ENCODE peak calls at places on chromosome 1, in six cellular contexts. P is H9, R is neuronal stem cell, C is mesendoderm, D is mesenchymal stem cell, Y is H1. L is an unnamed sample.

GRCh38 chr1:58487002-58487401 is 59.5 kb downstream of the OMA1 start:
- DNase-seq in P (no peak), R (no peak), C (no peak), D (no peak), Y (no peak), L (no peak)

GRCh38 chr1:235073968-235074334 is 54.7 kb downstream of the TOMM20 start:
- DNase-seq in P (no peak), R (no peak), C (no peak), D (no peak), Y (no peak), L (no peak)

GRCh38 chr1:164617607-164618564 is 58.9 kb downstream of the PBX1 start:
- DNase-seq in P (peak; percentile 62), R (no peak), C (peak; percentile 83), D (peak; percentile 41), Y (peak; percentile 21), L (peak; percentile 42)

GRCh38 chr1:70084314-70084915 is 121.0 kb downstream of the LRRC40 start:
- DNase-seq in P (no peak), R (no peak), C (no peak), D (no peak), Y (no peak), L (peak; percentile 41)

GRCh38 chr1:205237526-205238484 is 10.1 kb downstream of the TMCC2 start:
- DNase-seq in P (no peak), R (no peak), C (no peak), D (no peak), Y (no peak), L (no peak)

GRCh38 chr1:28195780-28196179 is 19.3 kb upstream of the PTAFR start:
- DNase-seq in P (no peak), R (no peak), C (no peak), D (no peak), Y (no peak), L (no peak)

GRCh38 chr1:53593758-53594380 is 134.7 kb downstream of the DMRTB1 start:
- DNase-seq in P (peak; percentile 94), R (peak; percentile 55), C (peak; percentile 80), D (peak; percentile 32), Y (peak; percentile 74), L (no peak)

GRCh38 chr1:202624781-202625108 is 85.5 kb downstream of the SYT2 start:
- DNase-seq in P (no peak), R (no peak), C (peak; percentile 39), D (peak; percentile 22), Y (no peak), L (peak; percentile 10)

GRCh38 chr1:39398278-39399010 is 93.0 kb upstream of the BMP8A start:
- DNase-seq in P (peak; percentile 43), R (no peak), C (peak; percentile 99), D (peak; percentile 99), Y (no peak), L (peak; percentile 98)

GRCh38 chr1:21334214-21335087 is 44.2 kb upstream of the ECE1 start:
- DNase-seq in P (peak; percentile 82), R (no peak), C (peak; percentile 84), D (peak; percentile 99), Y (no peak), L (peak; percentile 86)

GRCh38 chr1:1120866-1121563 is 5.1 kb upstream of the C1orf159 start:
- DNase-seq in P (no peak), R (no peak), C (no peak), D (no peak), Y (no peak), L (no peak)

GRCh38 chr1:167229719-167230385 is 9.2 kb downstream of the POU2F1 start:
- DNase-seq in P (no peak), R (no peak), C (no peak), D (no peak), Y (no peak), L (no peak)

GRCh38 chr1:22819391-22819790 is 108.8 kb downstream of the EPHB2 start:
- DNase-seq in P (no peak), R (no peak), C (no peak), D (no peak), Y (no peak), L (no peak)

GRCh38 chr1:6028042-6028895 is 17.4 kb upstream of the KCNAB2 start:
- DNase-seq in P (no peak), R (no peak), C (no peak), D (no peak), Y (no peak), L (peak; percentile 11)

GRCh38 chr1:175784826-175785225 is 41.4 kb upstream of the TNR start:
- DNase-seq in P (peak; percentile 51), R (no peak), C (no peak), D (no peak), Y (no peak), L (no peak)

GRCh38 chr1:243286409-243287127 is 30.7 kb downstream of the SDCCAG8 start:
- DNase-seq in P (no peak), R (no peak), C (no peak), D (peak; percentile 54), Y (no peak), L (peak; percentile 63)

GRCh38 chr1:207897188-207897587 is 13.7 kb downstream of the CD34 start:
- DNase-seq in P (no peak), R (no peak), C (no peak), D (peak; percentile 14), Y (no peak), L (no peak)

GRCh38 chr1:39184354-39184818 is 20.1 kb upstream of the MACF1 start:
- DNase-seq in P (no peak), R (no peak), C (no peak), D (no peak), Y (no peak), L (no peak)

GRCh38 chr1:2645143-2645542 is 12.3 kb upstream of the MMEL1 start:
- DNase-seq in P (no peak), R (no peak), C (no peak), D (no peak), Y (no peak), L (no peak)

GRCh38 chr1:90768098-90768497 is 51.0 kb upstream of the BARHL2 start:
- DNase-seq in P (no peak), R (no peak), C (no peak), D (no peak), Y (no peak), L (no peak)

GRCh38 chr1:201128476-201128875 is 1.5 kb upstream of the ASCL5 start:
- DNase-seq in P (no peak), R (no peak), C (no peak), D (no peak), Y (no peak), L (no peak)

GRCh38 chr1:7388488-7389185 is 382.5 kb upstream of the VAMP3 start:
- DNase-seq in P (peak; percentile 28), R (no peak), C (no peak), D (no peak), Y (no peak), L (peak; percentile 26)

GRCh38 chr1:202203238-202204039 is 9.8 kb downstream of the LGR6 start:
- DNase-seq in P (no peak), R (no peak), C (peak; percentile 51), D (no peak), Y (no peak), L (no peak)

GRCh38 chr1:204350857-204351573 is 8.7 kb downstream of the PLEKHA6 start:
- DNase-seq in P (peak; percentile 95), R (peak; percentile 88), C (peak; percentile 96), D (peak; percentile 87), Y (no peak), L (peak; percentile 81)

GRCh38 chr1:207752456-207753132 is 740 bp downstream of the CD46 start:
- DNase-seq in P (no peak), R (no peak), C (peak; percentile 33), D (peak; percentile 40), Y (no peak), L (peak; percentile 13)

GRCh38 chr1:112575154-112575804 is 43.7 kb downstream of the ST7L start:
- DNase-seq in P (no peak), R (no peak), C (no peak), D (peak; percentile 97), Y (no peak), L (peak; percentile 98)

GRCh38 chr1:231702804-231703203 is 76.2 kb downstream of the DISC1 start:
- DNase-seq in P (no peak), R (no peak), C (peak; percentile 81), D (peak; percentile 62), Y (no peak), L (peak; percentile 65)

DNA sequence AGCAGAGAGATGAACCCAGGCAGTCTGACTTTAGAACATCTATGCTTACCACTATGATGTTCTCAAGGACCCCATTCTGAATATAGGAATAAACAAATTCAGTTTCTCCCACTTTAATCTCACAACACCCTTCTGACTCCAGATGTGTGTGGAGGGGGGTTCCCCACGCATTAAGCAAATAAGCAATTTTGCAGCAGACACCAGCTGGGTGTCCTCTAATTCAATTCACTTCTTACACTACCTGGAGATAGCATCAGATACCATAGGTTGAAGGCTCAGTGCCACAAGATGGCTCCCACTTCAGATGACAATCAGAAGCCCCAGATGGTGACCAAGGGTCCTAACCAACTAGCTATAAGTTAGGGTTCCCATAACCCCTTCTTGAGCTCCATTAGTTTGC is 30.3 kb upstream of the CEP350 start:
- DNase-seq in P (no peak), R (no peak), C (no peak), D (no peak), Y (no peak), L (no peak)
- H2BK15ac ChIP-seq in P (no peak overlapping the region), R (no peak overlapping the region), C (no peak overlapping the region), D (no peak overlapping the region), Y (no peak overlapping the region), L (no peak overlapping the region)

GRCh38 chr1:47708658-47709301 is 270.9 kb downstream of the FOXD2 start:
- DNase-seq in P (peak; percentile 72), R (no peak), C (peak; percentile 88), D (peak; percentile 3), Y (no peak), L (no peak)

GRCh38 chr1:47703161-47703825 is 265.4 kb downstream of the FOXD2 start:
- DNase-seq in P (no peak), R (no peak), C (no peak), D (no peak), Y (no peak), L (no peak)

GRCh38 chr1:47703981-47704596 is 266.2 kb downstream of the FOXD2 start:
- DNase-seq in P (no peak), R (no peak), C (peak; percentile 20), D (no peak), Y (no peak), L (peak; percentile 30)

GRCh38 chr1:47707887-47708535 is 270.2 kb downstream of the FOXD2 start:
- DNase-seq in P (no peak), R (no peak), C (no peak), D (no peak), Y (no peak), L (no peak)

GRCh38 chr1:47705517-47706130 is 267.8 kb downstream of the FOXD2 start:
- DNase-seq in P (no peak), R (no peak), C (no peak), D (no peak), Y (no peak), L (no peak)
- H2BK15ac ChIP-seq in P (no peak overlapping the region), R (no peak overlapping the region), C (no peak overlapping the region), D (no peak overlapping the region), Y (no peak overlapping the region), L (no peak overlapping the region)

GRCh38 chr1:64921761-64922160 is 44.6 kb downstream of the JAK1 start:
- DNase-seq in P (no peak), R (no peak), C (no peak), D (peak; percentile 41), Y (no peak), L (no peak)
- H2BK15ac ChIP-seq in P (no peak overlapping the region), R (no peak overlapping the region), C (no peak overlapping the region), D (no peak overlapping the region), Y (no peak overlapping the region), L (no peak overlapping the region)

DNA sequence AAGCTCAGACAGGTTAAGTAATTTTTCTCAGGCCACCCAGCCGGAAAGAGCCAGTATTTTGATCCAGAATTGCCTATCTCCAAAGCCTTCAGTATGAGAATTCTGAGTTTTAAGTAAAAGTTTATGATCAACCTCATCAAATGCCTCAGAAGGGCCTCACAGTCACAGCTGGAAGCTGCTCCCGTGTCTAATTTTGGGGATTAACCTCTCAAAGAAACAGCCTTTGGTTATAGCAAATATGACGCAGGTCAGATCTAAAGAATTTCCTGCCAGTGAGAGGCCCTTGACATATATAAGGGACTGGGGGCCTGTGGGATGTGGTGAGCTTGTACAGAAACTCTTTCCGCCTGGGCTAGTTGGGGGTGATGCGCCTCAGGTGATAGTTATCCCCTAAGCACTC is 2.3 kb downstream of the EXTL1 start:
- DNase-seq in P (no peak), R (no peak), C (no peak), D (no peak), Y (no peak), L (no peak)
- H2BK15ac ChIP-seq in P (no peak overlapping the region), R (no peak overlapping the region), C (no peak overlapping the region), D (no peak overlapping the region), Y (no peak overlapping the region), L (no peak overlapping the region)

L was measured in IMR-90.